ENCODE peak calls at places on chromosomes 7 and 10, in six cellular contexts. F, B, M, E, K and Q are unnamed samples. For H3K4me1 and H3K9me3, the result is how much of the 10 kb centered on the place peaks cover.

GRCh38 chr10:53894145-53894544 is 906.9 kb downstream of the PCDH15 start:
- DNase-seq in M (peak), B (no peak), E (no peak), K (no peak), F (no peak), Q (no peak)

GRCh38 chr7:47285860-47286491 is 295.9 kb downstream of the TNS3 start:
- DNase-seq in M (no peak), E (no peak), K (no peak), F (no peak), B (no peak), Q (no peak)

GRCh38 chr7:85095357-85095756 is 91.5 kb downstream of the SEMA3D start:
- DNase-seq in E (no peak), M (no peak), B (no peak), F (no peak), K (no peak), Q (no peak)

GRCh38 chr7:3089493-3089892 is 45.8 kb upstream of the CARD11 start:
- DNase-seq in E (no peak), K (peak), M (peak), B (no peak), F (peak), Q (peak)

GRCh38 chr10:50605280-50606270 is 18.2 kb downstream of the SGMS1 start:
- DNase-seq in M (peak), F (peak), E (no peak), K (no peak), B (no peak), Q (no peak)

GRCh38 chr10:65818990-65819389 is 1106.8 kb upstream of the LRRTM3 start:
- DNase-seq in F (no peak), E (no peak), M (no peak), K (no peak), B (no peak), Q (no peak)

GRCh38 chr10:110013615-110014293 is 6.0 kb downstream of the ADD3 start:
- DNase-seq in B (no peak), M (peak), F (no peak), E (no peak), K (no peak), Q (no peak)

GRCh38 chr10:132434405-132435005 is 37.5 kb downstream of the PWWP2B start:
- DNase-seq in K (no peak), E (no peak), B (no peak), M (no peak), F (peak), Q (no peak)

GRCh38 chr10:1530871-1531517 is 206.3 kb downstream of the ADARB2 start:
- DNase-seq in B (no peak), K (no peak), E (no peak), M (no peak), F (no peak), Q (no peak)

GRCh38 chr10:96890172-96890513 is 58.0 kb downstream of the LCOR start:
- DNase-seq in F (no peak), K (no peak), B (no peak), E (no peak), M (peak), Q (no peak)

GRCh38 chr7:105759670-105760548 is 116.5 kb downstream of the ATXN7L1 start:
- DNase-seq in K (no peak), E (no peak), F (peak), M (peak), B (peak), Q (no peak)

GRCh38 chr7:114508096-114508495 is 93.5 kb downstream of the FOXP2 start:
- DNase-seq in E (no peak), K (no peak), F (no peak), B (no peak), M (no peak), Q (no peak)

GRCh38 chr7:47458057-47458456 is 123.9 kb downstream of the TNS3 start:
- DNase-seq in K (no peak), B (no peak), M (peak), F (no peak), E (no peak), Q (no peak)

GRCh38 chr10:16847644-16848043 is 30.4 kb upstream of the RSU1 start:
- DNase-seq in F (no peak), K (no peak), M (no peak), E (no peak), B (no peak), Q (no peak)

GRCh38 chr7:127620406-127621233 is 2.7 kb upstream of the PAX4 start:
- DNase-seq in B (no peak), M (no peak), E (no peak), F (no peak), K (peak), Q (no peak)

GRCh38 chr7:92765725-92766124 is 70.6 kb downstream of the CDK6 start:
- DNase-seq in B (peak), E (no peak), K (no peak), F (no peak), M (no peak), Q (no peak)

GRCh38 chr7:72919256-72919775 is 5.6 kb upstream of the POM121 start:
- DNase-seq in K (no peak), B (no peak), E (no peak), M (no peak), F (no peak), Q (no peak)

GRCh38 chr10:70682920-70683600 is 10.8 kb downstream of the ADAMTS14 start:
- DNase-seq in B (no peak), E (no peak), K (no peak), M (no peak), F (peak), Q (no peak)

GRCh38 chr10:82282782-82283456 is 407.9 kb downstream of the NRG3 start:
- DNase-seq in E (no peak), K (no peak), F (no peak), M (no peak), B (no peak), Q (no peak)

GRCh38 chr10:102815790-102816549 is 21.2 kb downstream of the CYP17A1 start:
- DNase-seq in E (no peak), K (no peak), B (no peak), M (no peak), F (no peak), Q (peak)

GRCh38 chr10:89978081-89978480 is 276.7 kb downstream of the KIF20B start:
- DNase-seq in E (no peak), B (no peak), M (no peak), K (no peak), F (no peak), Q (no peak)

GRCh38 chr10:49512121-49512809 is 26.7 kb downstream of the ERCC6 start:
- DNase-seq in E (no peak), F (peak), M (peak), K (no peak), B (peak), Q (peak)

GRCh38 chr7:46853451-46853850 is 728.5 kb downstream of the TNS3 start:
- DNase-seq in M (no peak), K (no peak), F (no peak), E (no peak), B (no peak), Q (no peak)

GRCh38 chr7:4139656-4140320 is 542.3 kb upstream of the FOXK1 start:
- DNase-seq in B (no peak), M (no peak), E (no peak), K (no peak), F (no peak), Q (no peak)

GRCh38 chr7:92763636-92764423 is 72.5 kb downstream of the CDK6 start:
- DNase-seq in M (peak), K (peak), E (no peak), B (peak), F (peak), Q (peak)

DNA sequence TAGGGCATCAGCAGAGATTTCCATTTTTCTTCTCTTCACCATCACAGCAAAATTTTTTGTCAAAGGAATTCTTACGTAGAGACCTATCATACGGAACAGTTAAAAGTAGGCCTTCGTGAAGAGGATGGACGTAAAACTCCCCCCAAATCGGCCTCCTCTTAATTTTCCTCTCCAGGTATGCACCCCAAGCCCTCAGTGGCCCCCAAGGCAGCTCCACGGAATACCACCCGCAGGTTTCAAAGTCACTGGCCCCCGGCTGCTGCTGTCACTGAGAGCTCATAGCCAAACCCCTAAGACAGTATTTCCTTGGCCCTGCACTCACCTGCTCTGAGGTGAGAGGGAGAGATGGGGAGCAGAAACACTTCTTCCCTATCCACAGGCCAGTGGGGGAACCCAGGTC is 8.8 kb downstream of the PODXL start:
- DNase-seq in K (no peak), E (no peak), B (no peak), M (no peak), F (no peak), Q (no peak)
- TF ChIP-seq ZNF274 in K (no peak), E (no peak), B (no peak), M (no peak), F (no peak), Q (no peak)

GRCh38 chr10:59245751-59246150 is 69.3 kb downstream of the PHYHIPL start:
- DNase-seq in E (no peak), K (no peak), M (no peak), F (no peak), B (no peak), Q (no peak)

GRCh38 chr10:59243611-59244195 is 67.3 kb downstream of the PHYHIPL start:
- DNase-seq in F (no peak), M (no peak), E (no peak), K (no peak), B (no peak), Q (no peak)

GRCh38 chr10:59242991-59243390 is 66.5 kb downstream of the PHYHIPL start:
- DNase-seq in M (no peak), K (no peak), F (no peak), B (no peak), E (no peak), Q (no peak)

GRCh38 chr10:59242057-59242456 is 65.6 kb downstream of the PHYHIPL start:
- DNase-seq in B (no peak), E (no peak), F (no peak), K (no peak), M (no peak), Q (no peak)

DNA sequence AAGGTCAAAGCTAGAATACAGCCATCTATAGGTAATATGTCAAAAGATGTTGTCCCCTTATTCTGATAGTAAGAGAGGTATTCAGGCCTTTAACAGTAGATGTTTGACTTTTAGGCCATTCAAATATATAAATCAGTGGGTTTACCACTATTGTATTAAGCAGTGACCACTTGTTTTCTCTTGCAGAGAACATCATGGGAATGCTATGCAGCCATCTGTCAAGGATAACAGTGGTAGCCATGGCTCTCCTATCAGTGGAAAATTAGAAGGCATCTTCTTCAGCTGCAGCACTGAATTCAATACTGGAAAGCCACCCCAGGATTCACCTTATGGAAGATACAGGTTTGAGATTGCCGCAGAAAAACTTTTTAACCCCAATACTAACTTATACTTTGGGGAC is 68.4 kb downstream of the PHYHIPL start:
- DNase-seq in E (no peak), K (no peak), F (no peak), B (no peak), M (no peak), Q (no peak)
- H3K4me1 ChIP-seq in E (under half), K (under half), F (under half), B (under half), M (under half), Q (under half)

GRCh38 chr7:14104861-14105260 is 115.4 kb upstream of the ETV1 start:
- DNase-seq in K (no peak), B (no peak), M (no peak), E (no peak), F (no peak), Q (no peak)
- H3K9me3 ChIP-seq in K (under half), B (under half), M (half or more), E (under half), F (under half), Q (under half)

DNA sequence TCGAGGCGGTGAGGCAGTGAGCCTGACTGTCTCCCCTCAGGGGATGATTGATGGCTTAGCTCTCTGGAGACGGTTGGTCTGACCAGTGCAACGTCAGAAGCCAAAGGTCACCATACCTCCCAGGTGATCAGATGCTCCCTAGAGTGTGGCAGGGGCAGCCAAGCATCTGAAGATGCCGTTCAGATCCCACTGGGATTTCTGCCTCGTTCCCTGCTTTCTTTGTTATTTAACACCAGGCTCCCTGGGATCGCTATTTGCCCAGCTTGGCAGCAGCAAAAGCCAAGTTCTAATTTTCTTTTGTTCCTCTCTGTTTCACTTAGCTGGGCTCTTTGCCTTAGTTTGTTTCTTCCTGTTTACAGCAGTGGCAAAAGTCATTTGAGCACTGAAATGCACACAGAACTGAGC is 53.5 kb upstream of the SVIL start:
- DNase-seq in E (no peak), M (no peak), F (no peak), K (peak), B (peak), Q (peak)
- TF ChIP-seq ZNF274 in E (no peak), M (no peak), F (no peak), K (no peak), B (no peak), Q (no peak)

GRCh38 chr7:55526770-55527169 is 45.5 kb downstream of the VOPP1 start:
- DNase-seq in F (peak), K (no peak), E (no peak), B (no peak), M (no peak), Q (peak)
- H3K4me1 ChIP-seq in F (under half), K (under half), E (half or more), B (under half), M (under half), Q (under half)

GRCh38 chr7:157673573-157673972 is 336.8 kb downstream of the DNAJB6 start:
- DNase-seq in B (no peak), F (no peak), E (no peak), M (no peak), K (peak), Q (no peak)
- H3K9me3 ChIP-seq in B (under half), F (under half), E (under half), M (under half), K (under half), Q (under half)